ENCODE peak calls at places on chromosomes 3 and 15, in four cellular contexts. One of them, this sample, is unnamed.

GRCh38 chr15:51281368-51281967 is 56.9 kb downstream of the CYP19A1 start:
- DNase-seq in GM23338: peak; percentile 75
- DNase-seq in GM12878: no peak
- DNase-seq in SK-N-SH: peak; percentile 60
- DNase-seq in this sample: no peak

GRCh38 chr3:62679988-62680387 is 195.2 kb downstream of the CADPS start:
- DNase-seq in GM23338: no peak
- DNase-seq in SK-N-SH: no peak
- DNase-seq in GM12878: no peak
- DNase-seq in this sample: no peak

GRCh38 chr3:144496116-144496835 is 524.7 kb downstream of the DIPK2A start:
- DNase-seq in SK-N-SH: no peak
- DNase-seq in GM23338: no peak
- DNase-seq in GM12878: no peak
- DNase-seq in this sample: no peak

GRCh38 chr3:46947981-46948791 is 28.4 kb downstream of the CCDC12 start:
- DNase-seq in SK-N-SH: peak; percentile 53
- DNase-seq in GM12878: no peak
- DNase-seq in GM23338: no peak
- DNase-seq in this sample: peak; percentile 82

GRCh38 chr3:192887701-192888100 is 30.0 kb downstream of the MB21D2 start:
- DNase-seq in GM23338: peak; percentile 59
- DNase-seq in SK-N-SH: no peak
- DNase-seq in GM12878: no peak
- DNase-seq in this sample: no peak

GRCh38 chr15:75329571-75329970 is 6.3 kb upstream of the COMMD4 start:
- DNase-seq in GM12878: no peak
- DNase-seq in GM23338: no peak
- DNase-seq in SK-N-SH: no peak
- DNase-seq in this sample: no peak

GRCh38 chr3:105495021-105495420 is 128.3 kb downstream of the ALCAM start:
- DNase-seq in GM12878: no peak
- DNase-seq in SK-N-SH: no peak
- DNase-seq in GM23338: no peak
- DNase-seq in this sample: no peak

GRCh38 chr3:15983693-15984092 is 185.9 kb upstream of the ANKRD28 start:
- DNase-seq in GM12878: no peak
- DNase-seq in SK-N-SH: no peak
- DNase-seq in GM23338: no peak
- DNase-seq in this sample: no peak

GRCh38 chr3:38782148-38782547 is 33.9 kb downstream of the SCN10A start:
- DNase-seq in GM23338: no peak
- DNase-seq in GM12878: no peak
- DNase-seq in SK-N-SH: peak; percentile 14
- DNase-seq in this sample: no peak

GRCh38 chr15:41934843-41935242 is 37.5 kb downstream of the EHD4 start:
- DNase-seq in GM12878: no peak
- DNase-seq in GM23338: peak; percentile 51
- DNase-seq in SK-N-SH: no peak
- DNase-seq in this sample: peak; percentile 91

GRCh38 chr3:153274521-153274920 is 112.5 kb downstream of the RAP2B start:
- DNase-seq in SK-N-SH: no peak
- DNase-seq in GM12878: no peak
- DNase-seq in GM23338: no peak
- DNase-seq in this sample: no peak

GRCh38 chr3:58237940-58238681 is 519 bp downstream of the ABHD6 start:
- DNase-seq in GM12878: no peak
- DNase-seq in GM23338: peak; percentile 56
- DNase-seq in SK-N-SH: peak; percentile 64
- DNase-seq in this sample: peak; percentile 90

GRCh38 chr15:36887214-36888017 is 212.9 kb downstream of the MEIS2 start:
- DNase-seq in GM12878: no peak
- DNase-seq in SK-N-SH: no peak
- DNase-seq in GM23338: peak; percentile 64
- DNase-seq in this sample: no peak

GRCh38 chr3:40505599-40506462 is at the start of gene ZNF620:
- DNase-seq in SK-N-SH: peak; percentile 93
- DNase-seq in GM12878: no peak
- DNase-seq in GM23338: peak; percentile 96
- DNase-seq in this sample: peak; percentile 86

GRCh38 chr15:53670701-53671100 is 88.8 kb downstream of the WDR72 start:
- DNase-seq in SK-N-SH: no peak
- DNase-seq in GM23338: no peak
- DNase-seq in GM12878: no peak
- DNase-seq in this sample: no peak

GRCh38 chr3:43531835-43532234 is 90.0 kb downstream of the ANO10 start:
- DNase-seq in GM12878: no peak
- DNase-seq in SK-N-SH: no peak
- DNase-seq in GM23338: no peak
- DNase-seq in this sample: no peak

GRCh38 chr15:97482521-97482920 is 478.0 kb upstream of the ARRDC4 start:
- DNase-seq in GM23338: peak; percentile 57
- DNase-seq in SK-N-SH: no peak
- DNase-seq in GM12878: no peak
- DNase-seq in this sample: no peak

GRCh38 chr15:48458876-48459275 is 127.6 kb downstream of the DUT start:
- DNase-seq in GM12878: no peak
- DNase-seq in SK-N-SH: no peak
- DNase-seq in GM23338: no peak
- DNase-seq in this sample: no peak

GRCh38 chr3:40262331-40262730 is 47.2 kb upstream of the EIF1B start:
- DNase-seq in GM23338: no peak
- DNase-seq in SK-N-SH: no peak
- DNase-seq in GM12878: no peak
- DNase-seq in this sample: no peak

GRCh38 chr3:138681463-138682215 is 73.1 kb downstream of the FAIM start:
- DNase-seq in SK-N-SH: no peak
- DNase-seq in GM23338: no peak
- DNase-seq in GM12878: no peak
- DNase-seq in this sample: no peak

GRCh38 chr3:60294181-60294580 is 957.1 kb downstream of the FHIT start:
- DNase-seq in GM12878: no peak
- DNase-seq in SK-N-SH: no peak
- DNase-seq in GM23338: no peak
- DNase-seq in this sample: no peak

GRCh38 chr3:20405731-20406130 is 219.7 kb upstream of the SGO1 start:
- DNase-seq in GM23338: no peak
- DNase-seq in SK-N-SH: no peak
- DNase-seq in GM12878: no peak
- DNase-seq in this sample: no peak

GRCh38 chr3:171566803-171567422 is 106.7 kb upstream of the TNIK start:
- DNase-seq in GM12878: peak; percentile 42
- DNase-seq in GM23338: peak; percentile 82
- DNase-seq in SK-N-SH: peak; percentile 50
- DNase-seq in this sample: no peak

GRCh38 chr3:120567370-120568197 is 28.6 kb upstream of the NDUFB4 start:
- DNase-seq in GM23338: peak; percentile 59
- DNase-seq in GM12878: no peak
- DNase-seq in SK-N-SH: peak; percentile 63
- DNase-seq in this sample: no peak

GRCh38 chr3:14523792-14524191 is 16.4 kb downstream of the GRIP2 start:
- DNase-seq in GM23338: no peak
- DNase-seq in GM12878: no peak
- DNase-seq in SK-N-SH: no peak
- DNase-seq in this sample: no peak
- H3K27me3 ChIP-seq in GM23338: no peaks in the 10 kb centered on the region
- H3K27me3 ChIP-seq in GM12878: peaks cover 2% of the 10 kb centered on the region
- H3K27me3 ChIP-seq in SK-N-SH: no peaks in the 10 kb centered on the region
- H3K27me3 ChIP-seq in this sample: no peaks in the 10 kb centered on the region

GRCh38 chr3:7377103-7377502 is 516.2 kb downstream of the GRM7 start:
- DNase-seq in SK-N-SH: no peak
- DNase-seq in GM23338: no peak
- DNase-seq in GM12878: no peak
- DNase-seq in this sample: no peak

GRCh38 chr3:7385635-7386034 is 524.7 kb downstream of the GRM7 start:
- DNase-seq in GM23338: no peak
- DNase-seq in GM12878: no peak
- DNase-seq in SK-N-SH: no peak
- DNase-seq in this sample: no peak

GRCh38 chr3:7388026-7388425 is 527.1 kb downstream of the GRM7 start:
- DNase-seq in GM12878: no peak
- DNase-seq in SK-N-SH: no peak
- DNase-seq in GM23338: no peak
- DNase-seq in this sample: no peak

GRCh38 chr3:7381741-7382140 is 520.8 kb downstream of the GRM7 start:
- DNase-seq in GM23338: no peak
- DNase-seq in GM12878: no peak
- DNase-seq in SK-N-SH: no peak
- DNase-seq in this sample: no peak

GRCh38 chr3:7382293-7383033 is 521.5 kb downstream of the GRM7 start:
- DNase-seq in GM23338: no peak
- DNase-seq in GM12878: no peak
- DNase-seq in SK-N-SH: no peak
- DNase-seq in this sample: no peak
- TF ChIP-seq POLR2AphosphoS5 in GM23338: no peak
- TF ChIP-seq POLR2AphosphoS5 in GM12878: no peak
- TF ChIP-seq POLR2AphosphoS5 in SK-N-SH: no peak
- TF ChIP-seq POLR2AphosphoS5 in this sample: no peak

DNA sequence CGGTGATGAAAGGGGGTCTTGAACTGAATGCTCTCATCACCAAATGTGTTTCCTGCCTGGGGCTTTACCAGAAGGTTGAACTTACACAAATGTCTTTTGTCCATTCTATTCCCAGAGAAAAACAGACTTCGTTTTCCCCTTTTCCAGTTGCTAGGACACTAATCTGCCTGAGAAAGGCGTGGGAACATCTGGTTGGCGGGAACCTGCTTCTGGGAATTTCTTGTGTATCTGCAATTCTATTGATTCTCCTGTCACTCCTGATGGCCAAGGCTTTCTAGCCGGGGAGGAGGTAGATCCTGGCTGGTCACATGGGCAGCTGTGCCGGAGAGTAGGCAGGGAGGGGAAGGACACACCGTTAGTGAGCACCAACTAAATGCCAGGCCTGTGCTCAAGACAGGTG is 31.1 kb upstream of the CCDC174 start:
- DNase-seq in GM23338: peak; percentile 70
- DNase-seq in GM12878: no peak
- DNase-seq in SK-N-SH: no peak
- DNase-seq in this sample: no peak
- H3K27me3 ChIP-seq in GM23338: no peaks in the 10 kb centered on the region
- H3K27me3 ChIP-seq in GM12878: peaks cover 2% of the 10 kb centered on the region
- H3K27me3 ChIP-seq in SK-N-SH: no peaks in the 10 kb centered on the region
- H3K27me3 ChIP-seq in this sample: no peaks in the 10 kb centered on the region

GRCh38 chr15:86833595-86833994 is 753.9 kb downstream of the AGBL1 start:
- DNase-seq in GM12878: no peak
- DNase-seq in SK-N-SH: no peak
- DNase-seq in GM23338: no peak
- DNase-seq in this sample: no peak
- TF ChIP-seq POLR2AphosphoS5 in GM12878: no peak
- TF ChIP-seq POLR2AphosphoS5 in SK-N-SH: no peak
- TF ChIP-seq POLR2AphosphoS5 in GM23338: no peak
- TF ChIP-seq POLR2AphosphoS5 in this sample: no peak

DNA sequence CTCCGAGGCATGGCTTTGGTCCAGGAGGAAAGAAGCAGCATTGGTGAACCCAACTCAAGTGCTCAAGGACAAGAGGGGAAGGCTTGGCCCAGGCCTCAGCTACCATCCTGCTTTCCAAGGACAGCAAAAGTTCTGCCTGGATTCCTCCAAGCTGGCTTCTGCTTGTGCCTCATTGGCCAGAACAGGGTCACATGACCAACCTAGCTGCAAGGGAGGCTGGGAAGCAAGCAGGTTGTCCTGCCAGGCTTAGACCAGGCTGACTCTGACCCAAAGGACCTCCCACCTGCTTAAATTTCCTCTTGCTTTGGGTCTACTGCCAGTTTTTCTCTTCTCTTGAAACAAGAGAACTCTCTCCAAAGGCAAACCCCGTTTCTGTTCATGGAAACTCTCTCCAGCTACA is 70.7 kb downstream of the RPN1 start:
- DNase-seq in SK-N-SH: no peak
- DNase-seq in GM23338: no peak
- DNase-seq in GM12878: no peak
- DNase-seq in this sample: no peak
- H3K27me3 ChIP-seq in SK-N-SH: no peaks in the 10 kb centered on the region
- H3K27me3 ChIP-seq in GM23338: no peaks in the 10 kb centered on the region
- H3K27me3 ChIP-seq in GM12878: no peaks in the 10 kb centered on the region
- H3K27me3 ChIP-seq in this sample: peaks cover 17% of the 10 kb centered on the region

GRCh38 chr15:40334941-40335795 is 5.6 kb downstream of the CCDC9B start:
- DNase-seq in GM12878: no peak
- DNase-seq in SK-N-SH: no peak
- DNase-seq in GM23338: no peak
- DNase-seq in this sample: no peak

GRCh38 chr15:40334541-40334940 is 6.2 kb downstream of the CCDC9B start:
- DNase-seq in SK-N-SH: no peak
- DNase-seq in GM23338: no peak
- DNase-seq in GM12878: no peak
- DNase-seq in this sample: no peak

GRCh38 chr15:40332138-40332781 is 8.5 kb downstream of the CCDC9B start:
- DNase-seq in SK-N-SH: no peak
- DNase-seq in GM12878: no peak
- DNase-seq in GM23338: no peak
- DNase-seq in this sample: no peak

GRCh38 chr15:40331637-40332036 is 8.1 kb downstream of the INAFM2 start:
- DNase-seq in SK-N-SH: no peak
- DNase-seq in GM23338: no peak
- DNase-seq in GM12878: no peak
- DNase-seq in this sample: no peak

DNA sequence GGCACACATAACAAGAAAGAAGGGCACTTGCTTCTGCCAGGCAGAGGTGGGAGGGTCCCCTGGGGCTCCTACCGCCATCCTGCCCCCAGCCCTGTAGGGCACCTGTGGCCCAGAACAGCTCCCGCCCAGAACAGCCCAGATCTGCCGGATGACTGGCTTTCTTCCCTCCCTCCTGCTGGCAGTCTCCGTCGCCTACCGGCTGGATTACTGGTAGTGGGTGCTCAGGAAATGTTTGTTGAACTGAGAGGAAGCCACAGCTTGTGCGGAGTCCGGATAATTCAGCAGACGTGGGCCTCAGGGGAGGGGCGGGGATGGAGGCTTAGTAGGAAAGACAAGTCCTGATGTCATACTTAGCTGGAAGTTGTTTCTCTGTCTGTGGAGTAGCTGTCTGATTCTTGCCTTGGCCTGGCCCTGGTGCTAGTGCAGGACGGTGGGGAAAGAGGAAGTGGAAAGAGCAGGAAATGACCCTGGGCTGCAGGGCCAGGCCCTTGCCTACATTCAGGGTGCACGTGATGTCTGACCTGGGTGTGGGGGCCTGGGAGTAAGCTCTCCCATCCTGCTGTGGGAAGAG is 6.7 kb downstream of the CCDC9B start:
- DNase-seq in GM12878: no peak
- DNase-seq in SK-N-SH: no peak
- DNase-seq in GM23338: no peak
- DNase-seq in this sample: peak; percentile 87
- TF ChIP-seq POLR2AphosphoS5 in GM12878: no peak
- TF ChIP-seq POLR2AphosphoS5 in SK-N-SH: no peak
- TF ChIP-seq POLR2AphosphoS5 in GM23338: no peak
- TF ChIP-seq POLR2AphosphoS5 in this sample: peak; percentile 63

GRCh38 chr15:74130089-74130848 is at the start of gene ISLR2:
- DNase-seq in SK-N-SH: peak; percentile 87
- DNase-seq in GM23338: peak; percentile 65
- DNase-seq in GM12878: no peak
- DNase-seq in this sample: no peak
- H3K27me3 ChIP-seq in SK-N-SH: peaks cover 32% of the 10 kb centered on the region
- H3K27me3 ChIP-seq in GM23338: peaks cover 100% of the 10 kb centered on the region
- H3K27me3 ChIP-seq in GM12878: peaks cover 33% of the 10 kb centered on the region
- H3K27me3 ChIP-seq in this sample: peaks cover 3% of the 10 kb centered on the region